ENCODE peak calls at places on chromosomes 4 and X, in six cellular contexts. One of them, this sample, is unnamed.

GRCh38 chr4:95318483-95318882 is 230.3 kb downstream of the UNC5C start:
- DNase-seq in stimulated activated CD8-positive, alpha-beta memory T cell treated with anti-CD3 and anti-CD28 coated beads, Interleukin-12 subunit alpha, Interleukin-12 subunit beta, amount 100 ng/mL, for 4 hours: no peak
- DNase-seq in NCI-H1105: no peak
- DNase-seq in T-helper 2 cell: no peak
- DNase-seq in CD8-positive, alpha-beta T cell: no peak
- DNase-seq in WERI-Rb-1: no peak
- DNase-seq in this sample: no peak

GRCh38 chrX:47697171-47697570 is 38.2 kb upstream of the UXT start:
- DNase-seq in stimulated activated CD8-positive, alpha-beta memory T cell treated with anti-CD3 and anti-CD28 coated beads, Interleukin-12 subunit alpha, Interleukin-12 subunit beta, amount 100 ng/mL, for 4 hours: no peak
- DNase-seq in NCI-H1105: no peak
- DNase-seq in T-helper 2 cell: no peak
- DNase-seq in CD8-positive, alpha-beta T cell: no peak
- DNase-seq in WERI-Rb-1: no peak
- DNase-seq in this sample: no peak

GRCh38 chr4:80184791-80185756 is 12.2 kb upstream of the PRDM8 start:
- DNase-seq in stimulated activated CD8-positive, alpha-beta memory T cell treated with anti-CD3 and anti-CD28 coated beads, Interleukin-12 subunit alpha, Interleukin-12 subunit beta, amount 100 ng/mL, for 4 hours: no peak
- DNase-seq in NCI-H1105: no peak
- DNase-seq in T-helper 2 cell: no peak
- DNase-seq in CD8-positive, alpha-beta T cell: no peak
- DNase-seq in WERI-Rb-1: peak
- DNase-seq in this sample: no peak

GRCh38 chrX:152899874-152900719 is 2.2 kb downstream of the ZNF185 start:
- DNase-seq in stimulated activated CD8-positive, alpha-beta memory T cell treated with anti-CD3 and anti-CD28 coated beads, Interleukin-12 subunit alpha, Interleukin-12 subunit beta, amount 100 ng/mL, for 4 hours: no peak
- DNase-seq in NCI-H1105: no peak
- DNase-seq in T-helper 2 cell: no peak
- DNase-seq in CD8-positive, alpha-beta T cell: no peak
- DNase-seq in WERI-Rb-1: no peak
- DNase-seq in this sample: no peak

GRCh38 chr4:114263233-114263632 is 283.8 kb upstream of the ARSJ start:
- DNase-seq in stimulated activated CD8-positive, alpha-beta memory T cell treated with anti-CD3 and anti-CD28 coated beads, Interleukin-12 subunit alpha, Interleukin-12 subunit beta, amount 100 ng/mL, for 4 hours: no peak
- DNase-seq in NCI-H1105: no peak
- DNase-seq in T-helper 2 cell: no peak
- DNase-seq in CD8-positive, alpha-beta T cell: no peak
- DNase-seq in WERI-Rb-1: no peak
- DNase-seq in this sample: no peak

GRCh38 chr4:87589531-87589930 is 18.8 kb upstream of the DSPP start:
- DNase-seq in stimulated activated CD8-positive, alpha-beta memory T cell treated with anti-CD3 and anti-CD28 coated beads, Interleukin-12 subunit alpha, Interleukin-12 subunit beta, amount 100 ng/mL, for 4 hours: no peak
- DNase-seq in NCI-H1105: no peak
- DNase-seq in T-helper 2 cell: no peak
- DNase-seq in CD8-positive, alpha-beta T cell: no peak
- DNase-seq in WERI-Rb-1: no peak
- DNase-seq in this sample: no peak

GRCh38 chr4:109801895-109802319 is at the start of gene CFI:
- DNase-seq in stimulated activated CD8-positive, alpha-beta memory T cell treated with anti-CD3 and anti-CD28 coated beads, Interleukin-12 subunit alpha, Interleukin-12 subunit beta, amount 100 ng/mL, for 4 hours: no peak
- DNase-seq in NCI-H1105: no peak
- DNase-seq in T-helper 2 cell: no peak
- DNase-seq in CD8-positive, alpha-beta T cell: no peak
- DNase-seq in WERI-Rb-1: no peak
- DNase-seq in this sample: no peak

GRCh38 chr4:137635596-137635995 is 103.3 kb upstream of the PCDH18 start:
- DNase-seq in stimulated activated CD8-positive, alpha-beta memory T cell treated with anti-CD3 and anti-CD28 coated beads, Interleukin-12 subunit alpha, Interleukin-12 subunit beta, amount 100 ng/mL, for 4 hours: no peak
- DNase-seq in NCI-H1105: no peak
- DNase-seq in T-helper 2 cell: no peak
- DNase-seq in CD8-positive, alpha-beta T cell: no peak
- DNase-seq in WERI-Rb-1: no peak
- DNase-seq in this sample: no peak

GRCh38 chr4:6955261-6955911 is 45.8 kb downstream of the TBC1D14 start:
- DNase-seq in stimulated activated CD8-positive, alpha-beta memory T cell treated with anti-CD3 and anti-CD28 coated beads, Interleukin-12 subunit alpha, Interleukin-12 subunit beta, amount 100 ng/mL, for 4 hours: no peak
- DNase-seq in NCI-H1105: no peak
- DNase-seq in T-helper 2 cell: no peak
- DNase-seq in CD8-positive, alpha-beta T cell: no peak
- DNase-seq in WERI-Rb-1: peak
- DNase-seq in this sample: no peak

GRCh38 chr4:79198886-79199591 is 126.8 kb downstream of the NAA11 start:
- DNase-seq in stimulated activated CD8-positive, alpha-beta memory T cell treated with anti-CD3 and anti-CD28 coated beads, Interleukin-12 subunit alpha, Interleukin-12 subunit beta, amount 100 ng/mL, for 4 hours: no peak
- DNase-seq in NCI-H1105: peak
- DNase-seq in T-helper 2 cell: no peak
- DNase-seq in CD8-positive, alpha-beta T cell: no peak
- DNase-seq in WERI-Rb-1: no peak
- DNase-seq in this sample: no peak

GRCh38 chr4:98642991-98643426 is 15.4 kb downstream of the TSPAN5 start:
- DNase-seq in stimulated activated CD8-positive, alpha-beta memory T cell treated with anti-CD3 and anti-CD28 coated beads, Interleukin-12 subunit alpha, Interleukin-12 subunit beta, amount 100 ng/mL, for 4 hours: no peak
- DNase-seq in NCI-H1105: no peak
- DNase-seq in T-helper 2 cell: no peak
- DNase-seq in CD8-positive, alpha-beta T cell: no peak
- DNase-seq in WERI-Rb-1: no peak
- DNase-seq in this sample: no peak

GRCh38 chr4:100299019-100299418 is 108.8 kb upstream of the DDIT4L start:
- DNase-seq in stimulated activated CD8-positive, alpha-beta memory T cell treated with anti-CD3 and anti-CD28 coated beads, Interleukin-12 subunit alpha, Interleukin-12 subunit beta, amount 100 ng/mL, for 4 hours: no peak
- DNase-seq in NCI-H1105: no peak
- DNase-seq in T-helper 2 cell: no peak
- DNase-seq in CD8-positive, alpha-beta T cell: no peak
- DNase-seq in WERI-Rb-1: no peak
- DNase-seq in this sample: no peak

GRCh38 chr4:57195622-57196021 is 85.4 kb upstream of the IGFBP7 start:
- DNase-seq in stimulated activated CD8-positive, alpha-beta memory T cell treated with anti-CD3 and anti-CD28 coated beads, Interleukin-12 subunit alpha, Interleukin-12 subunit beta, amount 100 ng/mL, for 4 hours: no peak
- DNase-seq in NCI-H1105: no peak
- DNase-seq in T-helper 2 cell: no peak
- DNase-seq in CD8-positive, alpha-beta T cell: no peak
- DNase-seq in WERI-Rb-1: no peak
- DNase-seq in this sample: no peak

GRCh38 chrX:107674480-107675364 is 46.4 kb downstream of the PRPS1 start:
- DNase-seq in stimulated activated CD8-positive, alpha-beta memory T cell treated with anti-CD3 and anti-CD28 coated beads, Interleukin-12 subunit alpha, Interleukin-12 subunit beta, amount 100 ng/mL, for 4 hours: no peak
- DNase-seq in NCI-H1105: no peak
- DNase-seq in T-helper 2 cell: no peak
- DNase-seq in CD8-positive, alpha-beta T cell: peak
- DNase-seq in WERI-Rb-1: peak
- DNase-seq in this sample: peak

GRCh38 chrX:3609800-3610199 is 103.6 kb downstream of the PRKX start:
- DNase-seq in stimulated activated CD8-positive, alpha-beta memory T cell treated with anti-CD3 and anti-CD28 coated beads, Interleukin-12 subunit alpha, Interleukin-12 subunit beta, amount 100 ng/mL, for 4 hours: no peak
- DNase-seq in NCI-H1105: no peak
- DNase-seq in T-helper 2 cell: no peak
- DNase-seq in CD8-positive, alpha-beta T cell: no peak
- DNase-seq in WERI-Rb-1: no peak
- DNase-seq in this sample: no peak

GRCh38 chr4:67320645-67321044 is 224.7 kb downstream of the CENPC start:
- DNase-seq in stimulated activated CD8-positive, alpha-beta memory T cell treated with anti-CD3 and anti-CD28 coated beads, Interleukin-12 subunit alpha, Interleukin-12 subunit beta, amount 100 ng/mL, for 4 hours: no peak
- DNase-seq in NCI-H1105: no peak
- DNase-seq in T-helper 2 cell: no peak
- DNase-seq in CD8-positive, alpha-beta T cell: no peak
- DNase-seq in WERI-Rb-1: no peak
- DNase-seq in this sample: no peak

GRCh38 chr4:100935090-100935489 is 412.2 kb downstream of the PPP3CA start:
- DNase-seq in stimulated activated CD8-positive, alpha-beta memory T cell treated with anti-CD3 and anti-CD28 coated beads, Interleukin-12 subunit alpha, Interleukin-12 subunit beta, amount 100 ng/mL, for 4 hours: no peak
- DNase-seq in NCI-H1105: no peak
- DNase-seq in T-helper 2 cell: no peak
- DNase-seq in CD8-positive, alpha-beta T cell: no peak
- DNase-seq in WERI-Rb-1: no peak
- DNase-seq in this sample: no peak

GRCh38 chr4:153206534-153206933 is 2.3 kb downstream of the TRIM2 start:
- DNase-seq in stimulated activated CD8-positive, alpha-beta memory T cell treated with anti-CD3 and anti-CD28 coated beads, Interleukin-12 subunit alpha, Interleukin-12 subunit beta, amount 100 ng/mL, for 4 hours: no peak
- DNase-seq in NCI-H1105: no peak
- DNase-seq in T-helper 2 cell: no peak
- DNase-seq in CD8-positive, alpha-beta T cell: no peak
- DNase-seq in WERI-Rb-1: no peak
- DNase-seq in this sample: no peak

GRCh38 chr4:42172391-42172790 is 19.9 kb upstream of the BEND4 start:
- DNase-seq in stimulated activated CD8-positive, alpha-beta memory T cell treated with anti-CD3 and anti-CD28 coated beads, Interleukin-12 subunit alpha, Interleukin-12 subunit beta, amount 100 ng/mL, for 4 hours: no peak
- DNase-seq in NCI-H1105: no peak
- DNase-seq in T-helper 2 cell: no peak
- DNase-seq in CD8-positive, alpha-beta T cell: no peak
- DNase-seq in WERI-Rb-1: no peak
- DNase-seq in this sample: no peak

GRCh38 chrX:123713434-123713833 is 19.4 kb downstream of the THOC2 start:
- DNase-seq in stimulated activated CD8-positive, alpha-beta memory T cell treated with anti-CD3 and anti-CD28 coated beads, Interleukin-12 subunit alpha, Interleukin-12 subunit beta, amount 100 ng/mL, for 4 hours: no peak
- DNase-seq in NCI-H1105: no peak
- DNase-seq in T-helper 2 cell: no peak
- DNase-seq in CD8-positive, alpha-beta T cell: no peak
- DNase-seq in WERI-Rb-1: no peak
- DNase-seq in this sample: no peak

GRCh38 chr4:15043226-15043625 is 40.9 kb downstream of the CPEB2 start:
- DNase-seq in stimulated activated CD8-positive, alpha-beta memory T cell treated with anti-CD3 and anti-CD28 coated beads, Interleukin-12 subunit alpha, Interleukin-12 subunit beta, amount 100 ng/mL, for 4 hours: no peak
- DNase-seq in NCI-H1105: no peak
- DNase-seq in T-helper 2 cell: no peak
- DNase-seq in CD8-positive, alpha-beta T cell: no peak
- DNase-seq in WERI-Rb-1: no peak
- DNase-seq in this sample: no peak

GRCh38 chrX:148567229-148567628 is 66.8 kb downstream of the AFF2 start:
- DNase-seq in stimulated activated CD8-positive, alpha-beta memory T cell treated with anti-CD3 and anti-CD28 coated beads, Interleukin-12 subunit alpha, Interleukin-12 subunit beta, amount 100 ng/mL, for 4 hours: no peak
- DNase-seq in NCI-H1105: no peak
- DNase-seq in T-helper 2 cell: no peak
- DNase-seq in CD8-positive, alpha-beta T cell: no peak
- DNase-seq in WERI-Rb-1: no peak
- DNase-seq in this sample: no peak

GRCh38 chr4:7850489-7850888 is 89.2 kb downstream of the AFAP1 start:
- DNase-seq in stimulated activated CD8-positive, alpha-beta memory T cell treated with anti-CD3 and anti-CD28 coated beads, Interleukin-12 subunit alpha, Interleukin-12 subunit beta, amount 100 ng/mL, for 4 hours: no peak
- DNase-seq in NCI-H1105: no peak
- DNase-seq in T-helper 2 cell: no peak
- DNase-seq in CD8-positive, alpha-beta T cell: no peak
- DNase-seq in WERI-Rb-1: no peak
- DNase-seq in this sample: no peak